ENCODE peak calls at places on chromosomes 3 and 15, in seven cellular contexts. A is stomach, Y is heart left ventricle, X is WTC11, Z is GM06990, P is PC-9, J is brain microvascular endothelial cell. V is an unnamed sample.

GRCh38 chr15:84878504-84878903 is 6.0 kb upstream of the SLC28A1 start:
- DNase-seq in A (peak), Y (peak), P (peak), J (peak), X (peak), Z (no peak), V (peak)

GRCh38 chr3:187919535-187919934 is 174.3 kb upstream of the BCL6 start:
- DNase-seq in Y (no peak), J (no peak), P (no peak), A (no peak), X (no peak), Z (peak), V (no peak)

GRCh38 chr3:71166366-71166765 is 417.2 kb downstream of the FOXP1 start:
- DNase-seq in J (no peak), X (no peak), P (no peak), Y (no peak), A (no peak), Z (no peak), V (no peak)

GRCh38 chr3:14631687-14632444 is 19.7 kb upstream of the CCDC174 start:
- DNase-seq in X (no peak), Z (no peak), Y (no peak), J (no peak), P (no peak), A (no peak), V (no peak)

GRCh38 chr3:45599424-45599886 is 4.9 kb downstream of the LIMD1 start:
- DNase-seq in Y (no peak), A (peak), P (no peak), J (no peak), X (no peak), Z (no peak), V (no peak)

GRCh38 chr3:9883676-9884554 is 3.9 kb upstream of the CIDEC start:
- DNase-seq in A (no peak), J (peak), P (no peak), Y (no peak), X (no peak), Z (no peak), V (no peak)

GRCh38 chr15:100759698-100760356 is 119.8 kb upstream of the ALDH1A3 start:
- DNase-seq in A (no peak), Z (no peak), J (peak), P (peak), Y (no peak), X (peak), V (no peak)

GRCh38 chr3:117277816-117278215 is 568.2 kb downstream of the TUSC7 start:
- DNase-seq in Z (no peak), J (no peak), X (no peak), Y (no peak), A (no peak), P (no peak), V (no peak)

GRCh38 chr15:41018534-41018933 is 65.3 kb downstream of the CHAC1 start:
- DNase-seq in A (peak), X (no peak), J (no peak), P (peak), Y (no peak), Z (no peak), V (no peak)

GRCh38 chr3:106169351-106169750 is 300.5 kb upstream of the CBLB start:
- DNase-seq in Y (no peak), Z (no peak), J (no peak), P (no peak), X (no peak), A (no peak), V (no peak)

GRCh38 chr15:26045516-26045915 is 182.4 kb upstream of the ATP10A start:
- DNase-seq in Z (no peak), P (no peak), J (no peak), Y (no peak), A (no peak), X (no peak), V (no peak)

GRCh38 chr15:89531796-89532537 is 35.6 kb upstream of the RHCG start:
- DNase-seq in A (no peak), Y (no peak), J (peak), Z (no peak), P (peak), X (no peak), V (no peak)

GRCh38 chr15:59294961-59295741 is 77.5 kb downstream of the MYO1E start:
- DNase-seq in X (no peak), A (no peak), P (peak), Y (no peak), Z (no peak), J (peak), V (no peak)

GRCh38 chr15:31200735-31201151 is 99.2 kb upstream of the TRPM1 start:
- DNase-seq in A (peak), P (no peak), Z (peak), J (peak), Y (peak), X (peak), V (peak)

GRCh38 chr15:73951044-73951561 is 24.8 kb downstream of the LOXL1 start:
- DNase-seq in J (peak), Z (peak), X (peak), Y (peak), A (peak), P (no peak), V (peak)

GRCh38 chr15:76898102-76898501 is 7.0 kb downstream of the SCAPER start:
- DNase-seq in J (no peak), Z (no peak), Y (no peak), P (peak), X (no peak), A (no peak), V (no peak)

GRCh38 chr3:25259871-25260270 is 168.2 kb upstream of the RARB start:
- DNase-seq in A (no peak), X (no peak), Y (no peak), P (no peak), Z (no peak), J (peak), V (no peak)

GRCh38 chr3:49794926-49795905 is 4.5 kb downstream of the CDHR4 start:
- DNase-seq in P (no peak), Z (no peak), J (no peak), A (no peak), X (no peak), Y (no peak), V (no peak)

GRCh38 chr15:89088605-89089315 is 504 bp downstream of the ABHD2 start:
- DNase-seq in A (peak), P (no peak), Y (peak), Z (peak), J (no peak), X (no peak), V (no peak)

GRCh38 chr15:58546066-58546591 is 114.3 kb downstream of the LIPC start:
- DNase-seq in J (no peak), Y (no peak), A (peak), X (no peak), Z (no peak), P (no peak), V (no peak)

GRCh38 chr3:13147344-13147743 is 74.1 kb upstream of the IQSEC1 start:
- DNase-seq in A (no peak), J (no peak), X (no peak), P (no peak), Z (no peak), Y (no peak), V (no peak)

GRCh38 chr3:127803619-127804018 is 18.7 kb downstream of the MGLL start:
- DNase-seq in P (peak), A (no peak), Y (no peak), J (peak), Z (no peak), X (no peak), V (no peak)

GRCh38 chr3:115272036-115272824 is 125.1 kb upstream of the ZBTB20 start:
- DNase-seq in A (no peak), Z (no peak), X (no peak), J (peak), Y (no peak), P (no peak), V (no peak)

GRCh38 chr15:74431645-74432044 is 2.1 kb downstream of the SEMA7A start:
- DNase-seq in A (no peak), Y (no peak), P (no peak), X (no peak), J (no peak), Z (no peak), V (no peak)

GRCh38 chr3:11950576-11950975 is 53.6 kb upstream of the SYN2 start:
- DNase-seq in Z (no peak), A (no peak), P (no peak), Y (no peak), J (no peak), X (no peak), V (no peak)

GRCh38 chr15:71659730-71660067 is 150.7 kb upstream of the NR2E3 start:
- DNase-seq in J (no peak), A (no peak), P (no peak), Z (no peak), X (no peak), Y (no peak), V (no peak)

GRCh38 chr3:117433439-117433838 is 723.9 kb downstream of the TUSC7 start:
- DNase-seq in X (no peak), Y (no peak), J (no peak), A (no peak), Z (no peak), P (no peak), V (no peak)

GRCh38 chr3:178195824-178196223 is 340.4 kb upstream of the KCNMB2 start:
- DNase-seq in A (no peak), Z (no peak), P (no peak), X (no peak), J (peak), Y (no peak), V (no peak)

GRCh38 chr15:85726446-85726845 is 68.3 kb downstream of the KLHL25 start:
- DNase-seq in Y (no peak), X (no peak), P (no peak), J (no peak), Z (no peak), A (no peak), V (no peak)

GRCh38 chr3:55203006-55203405 is 275.1 kb upstream of the LRTM1 start:
- DNase-seq in P (peak), Y (no peak), A (no peak), X (no peak), J (peak), Z (no peak), V (no peak)

GRCh38 chr3:169147246-169148008 is 516.1 kb downstream of the MECOM start:
- DNase-seq in Y (peak), X (peak), J (peak), Z (peak), P (peak), A (peak), V (peak)

GRCh38 chr15:96503276-96503675 is 172.8 kb downstream of the NR2F2 start:
- DNase-seq in Z (no peak), Y (no peak), A (no peak), X (no peak), J (no peak), P (no peak), V (no peak)

GRCh38 chr3:30553641-30554316 is 52.6 kb upstream of the TGFBR2 start:
- DNase-seq in J (no peak), A (no peak), P (no peak), Y (no peak), X (no peak), Z (no peak), V (no peak)

GRCh38 chr3:42572278-42572677 is 9.5 kb downstream of the SEC22C start:
- DNase-seq in X (peak), Y (no peak), Z (no peak), J (peak), P (no peak), A (no peak), V (peak)

GRCh38 chr3:71658131-71658530 is 67.1 kb downstream of the EIF4E3 start:
- DNase-seq in Z (no peak), J (no peak), P (no peak), Y (peak), A (peak), X (no peak), V (no peak)

GRCh38 chr3:146099316-146099715 is 61.7 kb downstream of the PLOD2 start:
- DNase-seq in Z (no peak), P (no peak), Y (no peak), J (no peak), A (no peak), X (no peak), V (no peak)

GRCh38 chr15:39579487-39580116 is 1.3 kb upstream of the THBS1 start:
- DNase-seq in A (peak), Y (peak), Z (no peak), P (peak), J (peak), X (peak), V (no peak)

GRCh38 chr15:98800437-98801233 is 152.3 kb downstream of the IGF1R start:
- DNase-seq in X (peak), J (peak), Z (no peak), P (peak), Y (no peak), A (peak), V (no peak)

GRCh38 chr3:45958333-45958791 is 15.1 kb downstream of the CXCR6 start:
- DNase-seq in A (no peak), X (no peak), P (no peak), Z (no peak), Y (no peak), J (no peak), V (no peak)

GRCh38 chr3:160999268-160999667 is 105.9 kb downstream of the B3GALNT1 start:
- DNase-seq in Y (no peak), J (peak), A (no peak), X (no peak), Z (no peak), P (peak), V (no peak)
- TF ChIP-seq CTCF in Y (no peak), J (no peak), A (no peak), X (no peak), Z (no peak), P (peak), V (no peak)

DNA sequence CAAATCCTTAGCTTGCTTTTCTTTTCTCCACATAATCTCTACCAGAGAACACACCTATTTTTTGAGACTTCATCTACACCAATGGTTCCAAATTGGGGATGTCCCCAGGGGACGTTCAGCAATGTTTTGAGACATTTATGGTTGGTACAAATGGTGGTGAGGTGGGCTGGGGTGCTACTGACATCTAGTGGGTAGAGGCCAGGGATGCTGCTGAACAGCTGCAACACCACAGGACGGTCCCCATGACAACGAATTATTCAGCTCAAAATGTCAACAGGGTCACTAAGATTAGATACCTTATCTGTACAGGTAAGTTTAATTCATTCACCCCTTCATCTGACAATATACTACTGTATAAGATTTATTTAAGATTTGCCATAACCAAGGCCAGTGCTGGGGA is 14.4 kb downstream of the GK5 start:
- DNase-seq in X (peak), Z (no peak), P (no peak), A (no peak), J (no peak), Y (no peak), V (no peak)
- TF ChIP-seq CTCF in X (no peak), Z (peak), P (no peak), A (no peak), J (peak), Y (no peak), V (no peak)

GRCh38 chr3:195239121-195239520 is 31.8 kb downstream of the XXYLT1 start:
- DNase-seq in Y (no peak), J (no peak), P (no peak), A (no peak), Z (no peak), X (no peak), V (no peak)
- TF ChIP-seq CTCF in Y (no peak), J (no peak), P (no peak), A (no peak), Z (no peak), X (no peak), V (no peak)

DNA sequence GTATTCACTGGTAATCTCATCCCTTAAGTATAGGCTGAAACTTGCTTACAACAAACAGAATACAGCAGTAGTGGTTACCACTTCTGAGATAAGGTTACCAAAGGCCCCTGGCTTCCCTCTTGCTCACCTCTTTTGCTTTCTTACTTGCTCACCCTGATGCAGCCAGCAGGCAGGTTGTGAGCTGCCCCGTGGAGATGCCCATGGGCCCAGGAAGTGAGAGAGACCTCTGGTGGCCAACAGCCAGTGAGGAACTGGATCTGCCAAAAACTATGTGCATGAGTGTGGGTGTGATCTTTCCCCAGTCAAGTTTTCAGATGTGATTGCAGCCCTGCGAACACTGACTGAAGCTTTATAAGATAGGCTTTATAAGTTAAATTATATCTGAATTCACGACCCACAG is 48.7 kb downstream of the NMNAT3 start:
- DNase-seq in X (peak), Z (peak), J (peak), Y (no peak), A (no peak), P (no peak), V (peak)
- TF ChIP-seq CTCF in X (no peak), Z (peak), J (peak), Y (no peak), A (no peak), P (peak), V (no peak)

DNA sequence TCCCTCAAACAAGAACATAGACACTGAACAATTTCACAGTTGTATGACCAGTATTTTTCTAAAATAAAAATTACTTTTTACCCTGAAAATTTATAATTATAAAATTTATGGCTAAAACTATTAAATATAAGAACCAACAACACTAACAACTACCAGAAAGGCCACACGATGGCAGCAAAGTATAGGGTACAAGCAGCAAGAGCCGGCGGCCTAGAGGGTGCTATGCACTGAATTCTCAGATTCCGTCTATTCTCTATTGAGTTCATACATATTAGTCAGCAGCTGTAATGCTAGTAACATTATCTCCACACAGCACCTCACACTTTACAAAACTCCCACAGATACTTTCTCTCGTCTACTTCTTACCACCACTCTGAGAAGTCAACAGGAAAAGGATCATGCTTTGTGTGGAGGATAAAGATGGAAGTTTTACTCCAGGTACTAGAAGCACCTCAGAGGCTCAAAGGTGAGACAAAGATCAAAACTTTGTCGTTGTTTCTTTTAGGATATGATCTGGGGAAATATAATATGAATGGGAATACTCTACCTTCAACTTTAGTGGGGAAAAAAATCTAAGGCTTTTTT is 160.5 kb downstream of the FGF12 start:
- DNase-seq in Y (peak), Z (peak), A (peak), P (peak), X (peak), J (peak), V (peak)
- TF ChIP-seq CTCF in Y (peak), Z (peak), A (peak), P (peak), X (peak), J (peak), V (peak)

GRCh38 chr3:135224963-135225362 is 429.9 kb downstream of the EPHB1 start:
- DNase-seq in X (no peak), Y (no peak), P (no peak), J (no peak), Z (no peak), A (no peak), V (no peak)

GRCh38 chr3:135226057-135226456 is 431.0 kb downstream of the EPHB1 start:
- DNase-seq in J (no peak), P (no peak), A (no peak), Y (no peak), X (no peak), Z (peak), V (no peak)

GRCh38 chr3:135231646-135232625 is 436.9 kb downstream of the EPHB1 start:
- DNase-seq in X (no peak), Z (no peak), A (no peak), P (no peak), J (no peak), Y (no peak), V (no peak)

GRCh38 chr3:135228131-135228530 is 433.1 kb downstream of the EPHB1 start:
- DNase-seq in X (no peak), Z (no peak), J (no peak), P (no peak), Y (no peak), A (no peak), V (no peak)

GRCh38 chr3:135229018-135229495 is 434.0 kb downstream of the EPHB1 start:
- DNase-seq in J (no peak), P (no peak), Z (no peak), X (peak), Y (no peak), A (peak), V (no peak)
- TF ChIP-seq CTCF in J (no peak), P (no peak), Z (no peak), X (no peak), Y (peak), A (no peak), V (no peak)

GRCh38 chr3:53032609-53033008 is 13.3 kb downstream of the SFMBT1 start:
- DNase-seq in X (no peak), A (no peak), J (no peak), Z (no peak), P (no peak), Y (no peak), V (no peak)

GRCh38 chr3:53040361-53040820 is 5.5 kb downstream of the SFMBT1 start:
- DNase-seq in J (no peak), X (no peak), P (peak), A (no peak), Z (no peak), Y (no peak), V (no peak)

GRCh38 chr3:53039376-53039752 is 6.5 kb downstream of the SFMBT1 start:
- DNase-seq in Y (no peak), J (no peak), P (no peak), X (no peak), A (no peak), Z (no peak), V (no peak)

GRCh38 chr3:53038679-53039375 is 7.0 kb downstream of the SFMBT1 start:
- DNase-seq in J (no peak), X (no peak), P (no peak), Y (no peak), A (no peak), Z (no peak), V (no peak)

GRCh38 chr3:53036063-53036619 is 9.7 kb downstream of the SFMBT1 start:
- DNase-seq in A (no peak), X (peak), Y (no peak), J (no peak), P (no peak), Z (no peak), V (no peak)
- TF ChIP-seq CTCF in A (no peak), X (peak), Y (no peak), J (no peak), P (no peak), Z (no peak), V (no peak)

DNA sequence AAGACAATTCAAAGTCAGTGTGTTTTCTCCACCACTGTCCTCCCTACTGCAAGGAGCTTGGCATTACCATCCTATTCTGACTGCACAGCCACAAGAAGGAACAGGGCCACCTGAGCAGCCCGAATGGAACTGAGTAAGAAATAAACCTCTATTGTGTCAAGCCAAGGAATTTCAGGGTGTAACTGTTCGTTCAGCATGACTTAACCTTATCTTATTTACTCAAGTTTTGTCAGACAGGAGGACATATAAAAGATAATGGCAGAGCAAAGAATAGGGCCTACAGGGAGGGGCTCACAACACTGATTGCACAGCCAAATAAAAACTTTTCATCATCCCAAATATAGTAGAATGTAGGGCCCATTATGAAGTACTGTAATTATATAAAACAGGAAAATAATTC is 236.1 kb downstream of the NEK10 start:
- DNase-seq in J (no peak), A (no peak), Y (no peak), Z (no peak), X (no peak), P (no peak), V (no peak)
- TF ChIP-seq CTCF in J (no peak), A (no peak), Y (no peak), Z (no peak), X (no peak), P (no peak), V (no peak)